ENCODE peak calls at places on chromosomes 1 and 21, in eight cellular contexts. I is epithelial cell of esophagus; Z is activated T-cell treated with anti-CD3 and anti-CD28 coated beads for 24 hours; H is epithelial cell of proximal tubule; N is psoas muscle; Q is central memory CD4-positive, alpha-beta T cell; M is RPMI8226; B is stimulated activated naive B cell treated with anti-CD40 and anti-IgM and Interleukin-4, amounts not matched to agents 10 μg/mL and 1 μg/mL and 100 μg/mL, for 72 hours. P is an unnamed sample.

GRCh38 chr1:5826601-5827000 is 165.6 kb downstream of the NPHP4 start:
- DNase-seq in I (no peak), Z (no peak), H (no peak), N (no peak), Q (no peak), M (no peak), B (no peak), P (no peak)

GRCh38 chr1:30907641-30908445 is 715 bp downstream of the SDC3 start:
- DNase-seq in I (no peak), Z (no peak), H (no peak), N (no peak), Q (no peak), M (no peak), B (no peak), P (no peak)

GRCh38 chr1:6207075-6207885 is 1.4 kb downstream of the RNF207 start:
- DNase-seq in I (no peak), Z (no peak), H (no peak), N (no peak), Q (no peak), M (no peak), B (no peak), P (no peak)

GRCh38 chr1:89557954-89558353 is 33.3 kb downstream of the LRRC8B start:
- DNase-seq in I (peak), Z (no peak), H (no peak), N (no peak), Q (no peak), M (no peak), B (no peak), P (no peak)

GRCh38 chr1:16195518-16195905 is 16.9 kb downstream of the ARHGEF19 start:
- DNase-seq in I (no peak), Z (no peak), H (no peak), N (no peak), Q (no peak), M (no peak), B (no peak), P (no peak)

GRCh38 chr21:42222821-42223390 is 4.0 kb downstream of the ABCG1 start:
- DNase-seq in I (no peak), Z (no peak), H (no peak), N (no peak), Q (no peak), M (no peak), B (no peak), P (no peak)

GRCh38 chr1:31775170-31775569 is 11.0 kb upstream of the ADGRB2 start:
- DNase-seq in I (no peak), Z (no peak), H (no peak), N (no peak), Q (no peak), M (no peak), B (no peak), P (no peak)

GRCh38 chr1:110196917-110197782 is 13.0 kb upstream of the KCNC4 start:
- DNase-seq in I (peak), Z (peak), H (no peak), N (no peak), Q (peak), M (peak), B (peak), P (peak)

GRCh38 chr1:215114154-215114933 is 31.8 kb downstream of the KCNK2 start:
- DNase-seq in I (peak), Z (no peak), H (peak), N (no peak), Q (no peak), M (no peak), B (no peak), P (no peak)

GRCh38 chr1:7663451-7664146 is 107.5 kb upstream of the VAMP3 start:
- DNase-seq in I (no peak), Z (no peak), H (no peak), N (no peak), Q (no peak), M (no peak), B (no peak), P (no peak)

GRCh38 chr21:39316062-39316461 is 2.6 kb upstream of the BRWD1 start:
- DNase-seq in I (peak), Z (no peak), H (no peak), N (no peak), Q (peak), M (no peak), B (no peak), P (no peak)

GRCh38 chr1:60103186-60103585 is 29.6 kb upstream of the C1orf87 start:
- DNase-seq in I (no peak), Z (no peak), H (no peak), N (no peak), Q (no peak), M (no peak), B (no peak), P (no peak)

GRCh38 chr1:41542196-41542955 is 57.9 kb upstream of the EDN2 start:
- DNase-seq in I (no peak), Z (no peak), H (no peak), N (no peak), Q (no peak), M (no peak), B (no peak), P (no peak)

GRCh38 chr1:27301582-27302199 is 20.3 kb upstream of the TMEM222 start:
- DNase-seq in I (no peak), Z (no peak), H (no peak), N (no peak), Q (no peak), M (no peak), B (no peak), P (peak)

GRCh38 chr21:32949701-32950100 is 76.0 kb upstream of the OLIG2 start:
- DNase-seq in I (no peak), Z (no peak), H (no peak), N (no peak), Q (no peak), M (no peak), B (no peak), P (no peak)

GRCh38 chr1:155761746-155762400 is 73.0 kb downstream of the DAP3 start:
- DNase-seq in I (no peak), Z (no peak), H (no peak), N (no peak), Q (no peak), M (no peak), B (no peak), P (no peak)

GRCh38 chr1:36411674-36412648 is 14.3 kb upstream of the LSM10 start:
- DNase-seq in I (peak), Z (peak), H (no peak), N (no peak), Q (peak), M (peak), B (peak), P (peak)

GRCh38 chr1:91014475-91014874 is 7.4 kb downstream of the ZNF644 start:
- DNase-seq in I (no peak), Z (no peak), H (no peak), N (no peak), Q (no peak), M (no peak), B (no peak), P (no peak)

GRCh38 chr1:25765910-25766645 is 33.9 kb upstream of the SELENON start:
- DNase-seq in I (no peak), Z (no peak), H (no peak), N (no peak), Q (no peak), M (peak), B (no peak), P (no peak)

GRCh38 chr1:25473653-25474225 is 43.0 kb downstream of the MACO1 start:
- DNase-seq in I (no peak), Z (no peak), H (no peak), N (no peak), Q (no peak), M (no peak), B (no peak), P (no peak)

GRCh38 chr1:224564491-224565084 is 51.5 kb upstream of the CNIH3 start:
- DNase-seq in I (no peak), Z (no peak), H (no peak), N (no peak), Q (no peak), M (no peak), B (no peak), P (peak)

P was measured in cerebellar cortex.